ENCODE peak calls at places on chromosomes 6 and 20, in six cellular contexts. One of them, this sample, is unnamed.

GRCh38 chr6:170459451-170459850 is 93.7 kb downstream of the PSMB1 start:
- DNase-seq in neuronal stem cell: no peak
- DNase-seq in mesenchymal stem cell: peak; percentile 77
- DNase-seq in H1: no peak
- DNase-seq in IMR-90: peak; percentile 68
- DNase-seq in H9: no peak
- DNase-seq in this sample: no peak

GRCh38 chr20:34402461-34402860 is 39.4 kb downstream of the ITCH start:
- DNase-seq in neuronal stem cell: no peak
- DNase-seq in mesenchymal stem cell: no peak
- DNase-seq in H1: no peak
- DNase-seq in IMR-90: no peak
- DNase-seq in H9: no peak
- DNase-seq in this sample: peak; percentile 10

GRCh38 chr6:17861361-17861760 is 126.1 kb downstream of the KIF13A start:
- DNase-seq in neuronal stem cell: no peak
- DNase-seq in mesenchymal stem cell: no peak
- DNase-seq in H1: no peak
- DNase-seq in IMR-90: no peak
- DNase-seq in H9: no peak
- DNase-seq in this sample: no peak

GRCh38 chr6:85923013-85923430 is 280.3 kb upstream of the SYNCRIP start:
- DNase-seq in neuronal stem cell: peak; percentile 51
- DNase-seq in mesenchymal stem cell: peak; percentile 37
- DNase-seq in H1: peak; percentile 27
- DNase-seq in IMR-90: peak; percentile 51
- DNase-seq in H9: peak; percentile 56
- DNase-seq in this sample: peak; percentile 86

GRCh38 chr6:106630366-106630765 is 988 bp downstream of the QRSL1 start:
- DNase-seq in neuronal stem cell: no peak
- DNase-seq in mesenchymal stem cell: no peak
- DNase-seq in H1: no peak
- DNase-seq in IMR-90: no peak
- DNase-seq in H9: no peak
- DNase-seq in this sample: peak; percentile 4

GRCh38 chr6:121867095-121867494 is 431.6 kb downstream of the GJA1 start:
- DNase-seq in neuronal stem cell: no peak
- DNase-seq in mesenchymal stem cell: no peak
- DNase-seq in H1: no peak
- DNase-seq in IMR-90: no peak
- DNase-seq in H9: no peak
- DNase-seq in this sample: no peak

GRCh38 chr6:117506180-117506835 is 23.8 kb downstream of the DCBLD1 start:
- DNase-seq in neuronal stem cell: no peak
- DNase-seq in mesenchymal stem cell: no peak
- DNase-seq in H1: no peak
- DNase-seq in IMR-90: peak; percentile 83
- DNase-seq in H9: no peak
- DNase-seq in this sample: no peak

GRCh38 chr6:157298325-157298724 is 25.0 kb downstream of the TMEM242 start:
- DNase-seq in neuronal stem cell: no peak
- DNase-seq in mesenchymal stem cell: no peak
- DNase-seq in H1: no peak
- DNase-seq in IMR-90: no peak
- DNase-seq in H9: no peak
- DNase-seq in this sample: no peak

GRCh38 chr6:14354919-14355572 is 237.5 kb downstream of the CD83 start:
- DNase-seq in neuronal stem cell: no peak
- DNase-seq in mesenchymal stem cell: peak; percentile 65
- DNase-seq in H1: no peak
- DNase-seq in IMR-90: peak; percentile 88
- DNase-seq in H9: no peak
- DNase-seq in this sample: no peak

GRCh38 chr6:73610444-73611275 is 43.1 kb downstream of the SLC17A5 start:
- DNase-seq in neuronal stem cell: no peak
- DNase-seq in mesenchymal stem cell: peak; percentile 55
- DNase-seq in H1: no peak
- DNase-seq in IMR-90: peak; percentile 66
- DNase-seq in H9: no peak
- DNase-seq in this sample: peak; percentile 30

GRCh38 chr20:53642196-53643030 is 48.8 kb upstream of the ZNF217 start:
- DNase-seq in neuronal stem cell: no peak
- DNase-seq in mesenchymal stem cell: peak; percentile 88
- DNase-seq in H1: no peak
- DNase-seq in IMR-90: peak; percentile 50
- DNase-seq in H9: no peak
- DNase-seq in this sample: peak; percentile 56

GRCh38 chr6:138563231-138563630 is 63.9 kb upstream of the NHSL1 start:
- DNase-seq in neuronal stem cell: no peak
- DNase-seq in mesenchymal stem cell: no peak
- DNase-seq in H1: no peak
- DNase-seq in IMR-90: no peak
- DNase-seq in H9: no peak
- DNase-seq in this sample: no peak

GRCh38 chr6:17968081-17968518 is 19.3 kb downstream of the KIF13A start:
- DNase-seq in neuronal stem cell: no peak
- DNase-seq in mesenchymal stem cell: peak; percentile 28
- DNase-seq in H1: no peak
- DNase-seq in IMR-90: peak; percentile 45
- DNase-seq in H9: no peak
- DNase-seq in this sample: peak; percentile 26

GRCh38 chr20:21832442-21833152 is 127.1 kb downstream of the PAX1 start:
- DNase-seq in neuronal stem cell: no peak
- DNase-seq in mesenchymal stem cell: no peak
- DNase-seq in H1: no peak
- DNase-seq in IMR-90: no peak
- DNase-seq in H9: no peak
- DNase-seq in this sample: peak; percentile 26

GRCh38 chr20:63580796-63581461 is 6.9 kb upstream of the HELZ2 start:
- DNase-seq in neuronal stem cell: no peak
- DNase-seq in mesenchymal stem cell: peak; percentile 27
- DNase-seq in H1: no peak
- DNase-seq in IMR-90: peak; percentile 54
- DNase-seq in H9: peak; percentile 52
- DNase-seq in this sample: peak; percentile 83

GRCh38 chr6:21244897-21245470 is 348.6 kb upstream of the SOX4 start:
- DNase-seq in neuronal stem cell: no peak
- DNase-seq in mesenchymal stem cell: no peak
- DNase-seq in H1: no peak
- DNase-seq in IMR-90: no peak
- DNase-seq in H9: no peak
- DNase-seq in this sample: no peak

GRCh38 chr6:159252955-159253508 is 83.8 kb downstream of the FNDC1 start:
- DNase-seq in neuronal stem cell: peak; percentile 51
- DNase-seq in mesenchymal stem cell: no peak
- DNase-seq in H1: peak; percentile 21
- DNase-seq in IMR-90: peak; percentile 45
- DNase-seq in H9: peak; percentile 67
- DNase-seq in this sample: peak; percentile 78

GRCh38 chr20:31833931-31834521 is 11.4 kb downstream of the FOXS1 start:
- DNase-seq in neuronal stem cell: no peak
- DNase-seq in mesenchymal stem cell: no peak
- DNase-seq in H1: no peak
- DNase-seq in IMR-90: no peak
- DNase-seq in H9: no peak
- DNase-seq in this sample: no peak

GRCh38 chr20:967796-968742 is 34.0 kb downstream of the RSPO4 start:
- DNase-seq in neuronal stem cell: no peak
- DNase-seq in mesenchymal stem cell: peak; percentile 5
- DNase-seq in H1: no peak
- DNase-seq in IMR-90: peak; percentile 36
- DNase-seq in H9: peak; percentile 40
- DNase-seq in this sample: peak; percentile 84

GRCh38 chr6:160376445-160376844 is 28.3 kb downstream of the SLC22A3 start:
- DNase-seq in neuronal stem cell: no peak
- DNase-seq in mesenchymal stem cell: no peak
- DNase-seq in H1: no peak
- DNase-seq in IMR-90: no peak
- DNase-seq in H9: no peak
- DNase-seq in this sample: no peak

GRCh38 chr20:53829706-53830521 is 236.3 kb upstream of the ZNF217 start:
- DNase-seq in neuronal stem cell: no peak
- DNase-seq in mesenchymal stem cell: peak; percentile 67
- DNase-seq in H1: no peak
- DNase-seq in IMR-90: peak; percentile 51
- DNase-seq in H9: no peak
- DNase-seq in this sample: no peak

GRCh38 chr20:14677455-14677854 is 340.0 kb upstream of the FLRT3 start:
- DNase-seq in neuronal stem cell: no peak
- DNase-seq in mesenchymal stem cell: no peak
- DNase-seq in H1: no peak
- DNase-seq in IMR-90: no peak
- DNase-seq in H9: no peak
- DNase-seq in this sample: peak; percentile 7

GRCh38 chr20:61954276-61955021 is 111.2 kb downstream of the TAF4 start:
- DNase-seq in neuronal stem cell: no peak
- DNase-seq in mesenchymal stem cell: no peak
- DNase-seq in H1: no peak
- DNase-seq in IMR-90: no peak
- DNase-seq in H9: no peak
- DNase-seq in this sample: no peak

GRCh38 chr20:10696650-10697049 is 22.9 kb upstream of the JAG1 start:
- DNase-seq in neuronal stem cell: no peak
- DNase-seq in mesenchymal stem cell: no peak
- DNase-seq in H1: peak; percentile 15
- DNase-seq in IMR-90: no peak
- DNase-seq in H9: peak; percentile 62
- DNase-seq in this sample: peak; percentile 73

GRCh38 chr6:169934699-169935347 is 183.4 kb downstream of the ERMARD start:
- DNase-seq in neuronal stem cell: no peak
- DNase-seq in mesenchymal stem cell: no peak
- DNase-seq in H1: no peak
- DNase-seq in IMR-90: no peak
- DNase-seq in H9: no peak
- DNase-seq in this sample: no peak

GRCh38 chr6:139886396-139886795 is 511.9 kb upstream of the CITED2 start:
- DNase-seq in neuronal stem cell: no peak
- DNase-seq in mesenchymal stem cell: no peak
- DNase-seq in H1: no peak
- DNase-seq in IMR-90: no peak
- DNase-seq in H9: no peak
- DNase-seq in this sample: peak; percentile 48

GRCh38 chr6:62645274-62645673 is 359.2 kb upstream of the KHDRBS2 start:
- DNase-seq in neuronal stem cell: no peak
- DNase-seq in mesenchymal stem cell: no peak
- DNase-seq in H1: no peak
- DNase-seq in IMR-90: no peak
- DNase-seq in H9: no peak
- DNase-seq in this sample: no peak
- H3K4me1 ChIP-seq in neuronal stem cell: no peaks in the 10 kb centered on the region
- H3K4me1 ChIP-seq in mesenchymal stem cell: no peaks in the 10 kb centered on the region
- H3K4me1 ChIP-seq in H1: no peaks in the 10 kb centered on the region
- H3K4me1 ChIP-seq in IMR-90: no peaks in the 10 kb centered on the region
- H3K4me1 ChIP-seq in H9: no peaks in the 10 kb centered on the region
- H3K4me1 ChIP-seq in this sample: no peaks in the 10 kb centered on the region

DNA sequence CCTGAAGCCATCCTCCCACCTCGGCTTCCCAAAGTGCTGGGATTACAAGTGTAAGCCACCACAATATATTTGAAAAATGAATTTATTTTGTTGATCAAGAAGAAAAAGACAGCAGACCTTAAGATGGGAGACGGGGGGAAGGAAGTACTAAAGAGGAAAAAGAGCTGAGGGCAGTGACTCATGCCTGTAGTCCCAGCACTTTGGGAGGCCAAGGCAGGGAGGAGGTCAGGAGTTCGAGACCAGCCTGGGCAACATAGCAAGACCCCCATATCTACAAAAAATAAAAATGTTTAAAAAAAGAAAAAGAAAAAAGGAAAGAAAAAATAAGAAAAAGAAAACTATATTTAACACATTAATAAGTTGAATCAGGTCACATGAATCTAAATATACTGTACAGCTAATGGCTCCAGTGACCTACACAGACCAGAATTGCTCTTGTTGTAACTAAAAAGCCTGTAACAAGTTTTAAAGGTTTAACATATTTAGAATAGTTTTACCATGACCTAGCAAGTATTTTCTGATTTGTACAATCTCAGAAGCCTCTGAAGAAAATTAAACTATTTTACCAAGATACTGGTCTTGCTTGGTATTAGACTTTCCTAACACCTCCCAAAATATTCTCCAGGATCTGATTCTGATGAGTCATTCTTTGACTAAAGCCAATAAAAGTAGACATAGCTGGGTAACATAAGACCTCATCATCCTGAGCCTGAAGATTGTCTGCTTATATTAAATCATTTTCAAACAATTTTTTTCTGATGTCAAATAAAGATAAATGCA is 4.3 kb upstream of the AKIRIN2 start:
- DNase-seq in neuronal stem cell: no peak
- DNase-seq in mesenchymal stem cell: no peak
- DNase-seq in H1: no peak
- DNase-seq in IMR-90: peak; percentile 85
- DNase-seq in H9: no peak
- DNase-seq in this sample: no peak
- H2BK15ac ChIP-seq in neuronal stem cell: no peak overlapping the region
- H2BK15ac ChIP-seq in mesenchymal stem cell: no peak overlapping the region
- H2BK15ac ChIP-seq in H1: no peak overlapping the region
- H2BK15ac ChIP-seq in IMR-90: peak overlapping the region; percentile 94
- H2BK15ac ChIP-seq in H9: no peak overlapping the region
- H2BK15ac ChIP-seq in this sample: no peak overlapping the region

GRCh38 chr20:2131366-2131765 is 29.7 kb downstream of the STK35 start:
- DNase-seq in neuronal stem cell: no peak
- DNase-seq in mesenchymal stem cell: peak; percentile 75
- DNase-seq in H1: no peak
- DNase-seq in IMR-90: peak; percentile 86
- DNase-seq in H9: no peak
- DNase-seq in this sample: no peak
- H3K4me1 ChIP-seq in neuronal stem cell: peaks cover 5% of the 10 kb centered on the region
- H3K4me1 ChIP-seq in mesenchymal stem cell: peaks cover 19% of the 10 kb centered on the region
- H3K4me1 ChIP-seq in H1: peaks cover 9% of the 10 kb centered on the region
- H3K4me1 ChIP-seq in IMR-90: peaks cover 40% of the 10 kb centered on the region
- H3K4me1 ChIP-seq in H9: peaks cover 7% of the 10 kb centered on the region
- H3K4me1 ChIP-seq in this sample: peaks cover 3% of the 10 kb centered on the region

GRCh38 chr20:45940469-45940868 is 6.0 kb downstream of the PCIF1 start:
- DNase-seq in neuronal stem cell: no peak
- DNase-seq in mesenchymal stem cell: no peak
- DNase-seq in H1: no peak
- DNase-seq in IMR-90: no peak
- DNase-seq in H9: no peak
- DNase-seq in this sample: no peak
- H2BK15ac ChIP-seq in neuronal stem cell: no peak overlapping the region
- H2BK15ac ChIP-seq in mesenchymal stem cell: no peak overlapping the region
- H2BK15ac ChIP-seq in H1: no peak overlapping the region
- H2BK15ac ChIP-seq in IMR-90: no peak overlapping the region
- H2BK15ac ChIP-seq in H9: no peak overlapping the region
- H2BK15ac ChIP-seq in this sample: no peak overlapping the region

GRCh38 chr6:43444601-43445000 is 10.7 kb downstream of the DLK2 start:
- DNase-seq in neuronal stem cell: no peak
- DNase-seq in mesenchymal stem cell: no peak
- DNase-seq in H1: no peak
- DNase-seq in IMR-90: no peak
- DNase-seq in H9: no peak
- DNase-seq in this sample: no peak
- H3K4me1 ChIP-seq in neuronal stem cell: no peaks in the 10 kb centered on the region
- H3K4me1 ChIP-seq in mesenchymal stem cell: no peaks in the 10 kb centered on the region
- H3K4me1 ChIP-seq in H1: no peaks in the 10 kb centered on the region
- H3K4me1 ChIP-seq in IMR-90: no peaks in the 10 kb centered on the region
- H3K4me1 ChIP-seq in H9: no peaks in the 10 kb centered on the region
- H3K4me1 ChIP-seq in this sample: no peaks in the 10 kb centered on the region